ENCODE peak calls at places on chromosomes 12 and 14, in four cellular contexts. One of them, this sample, is unnamed.

GRCh38 chr12:47930634-47931033 is 25.8 kb upstream of the VDR start:
- DNase-seq in activated CD8-positive, alpha-beta T cell treated with anti-CD3 and anti-CD28 coated beads, Interleukin-2, amount 10 ng/mL, durations not matched to agents 7 days and 5 days: no peak
- DNase-seq in CD8-positive, alpha-beta memory T cell: no peak
- DNase-seq in A549: no peak
- DNase-seq in this sample: no peak

GRCh38 chr12:76883826-76884225 is 5.0 kb upstream of the CSRP2 start:
- DNase-seq in activated CD8-positive, alpha-beta T cell treated with anti-CD3 and anti-CD28 coated beads, Interleukin-2, amount 10 ng/mL, durations not matched to agents 7 days and 5 days: no peak
- DNase-seq in CD8-positive, alpha-beta memory T cell: no peak
- DNase-seq in A549: no peak
- DNase-seq in this sample: no peak

GRCh38 chr14:70810621-70811020 is 1.3 kb upstream of the MAP3K9 start:
- DNase-seq in activated CD8-positive, alpha-beta T cell treated with anti-CD3 and anti-CD28 coated beads, Interleukin-2, amount 10 ng/mL, durations not matched to agents 7 days and 5 days: no peak
- DNase-seq in CD8-positive, alpha-beta memory T cell: no peak
- DNase-seq in A549: no peak
- DNase-seq in this sample: no peak

GRCh38 chr14:99718031-99718810 is 34.1 kb downstream of the CYP46A1 start:
- DNase-seq in activated CD8-positive, alpha-beta T cell treated with anti-CD3 and anti-CD28 coated beads, Interleukin-2, amount 10 ng/mL, durations not matched to agents 7 days and 5 days: peak
- DNase-seq in CD8-positive, alpha-beta memory T cell: no peak
- DNase-seq in A549: no peak
- DNase-seq in this sample: no peak

GRCh38 chr12:41962171-41962572 is 182.5 kb downstream of the GXYLT1 start:
- DNase-seq in activated CD8-positive, alpha-beta T cell treated with anti-CD3 and anti-CD28 coated beads, Interleukin-2, amount 10 ng/mL, durations not matched to agents 7 days and 5 days: no peak
- DNase-seq in CD8-positive, alpha-beta memory T cell: no peak
- DNase-seq in A549: no peak
- DNase-seq in this sample: no peak

GRCh38 chr14:56494167-56494566 is 85.4 kb upstream of the TMEM260 start:
- DNase-seq in activated CD8-positive, alpha-beta T cell treated with anti-CD3 and anti-CD28 coated beads, Interleukin-2, amount 10 ng/mL, durations not matched to agents 7 days and 5 days: no peak
- DNase-seq in CD8-positive, alpha-beta memory T cell: no peak
- DNase-seq in A549: no peak
- DNase-seq in this sample: no peak

GRCh38 chr12:126831115-126831514 is 1435.9 kb upstream of the TMEM132C start:
- DNase-seq in activated CD8-positive, alpha-beta T cell treated with anti-CD3 and anti-CD28 coated beads, Interleukin-2, amount 10 ng/mL, durations not matched to agents 7 days and 5 days: no peak
- DNase-seq in CD8-positive, alpha-beta memory T cell: no peak
- DNase-seq in A549: no peak
- DNase-seq in this sample: no peak

GRCh38 chr12:128076188-128076587 is 190.8 kb upstream of the TMEM132C start:
- DNase-seq in activated CD8-positive, alpha-beta T cell treated with anti-CD3 and anti-CD28 coated beads, Interleukin-2, amount 10 ng/mL, durations not matched to agents 7 days and 5 days: no peak
- DNase-seq in CD8-positive, alpha-beta memory T cell: no peak
- DNase-seq in A549: no peak
- DNase-seq in this sample: no peak

GRCh38 chr14:24351517-24351916 is 11.7 kb upstream of the RIPK3 start:
- DNase-seq in activated CD8-positive, alpha-beta T cell treated with anti-CD3 and anti-CD28 coated beads, Interleukin-2, amount 10 ng/mL, durations not matched to agents 7 days and 5 days: no peak
- DNase-seq in CD8-positive, alpha-beta memory T cell: no peak
- DNase-seq in A549: no peak
- DNase-seq in this sample: no peak

GRCh38 chr14:65933400-65934068 is 521.0 kb downstream of the FUT8 start:
- DNase-seq in activated CD8-positive, alpha-beta T cell treated with anti-CD3 and anti-CD28 coated beads, Interleukin-2, amount 10 ng/mL, durations not matched to agents 7 days and 5 days: no peak
- DNase-seq in CD8-positive, alpha-beta memory T cell: no peak
- DNase-seq in A549: no peak
- DNase-seq in this sample: no peak

GRCh38 chr12:21371050-21371449 is 1.7 kb upstream of the IAPP start:
- DNase-seq in activated CD8-positive, alpha-beta T cell treated with anti-CD3 and anti-CD28 coated beads, Interleukin-2, amount 10 ng/mL, durations not matched to agents 7 days and 5 days: no peak
- DNase-seq in CD8-positive, alpha-beta memory T cell: no peak
- DNase-seq in A549: no peak
- DNase-seq in this sample: no peak

GRCh38 chr14:91138511-91139359 is 24.9 kb downstream of the DGLUCY start:
- DNase-seq in activated CD8-positive, alpha-beta T cell treated with anti-CD3 and anti-CD28 coated beads, Interleukin-2, amount 10 ng/mL, durations not matched to agents 7 days and 5 days: peak
- DNase-seq in CD8-positive, alpha-beta memory T cell: peak
- DNase-seq in A549: peak
- DNase-seq in this sample: no peak

GRCh38 chr12:116750298-116750697 is 12.2 kb downstream of the RNFT2 start:
- DNase-seq in activated CD8-positive, alpha-beta T cell treated with anti-CD3 and anti-CD28 coated beads, Interleukin-2, amount 10 ng/mL, durations not matched to agents 7 days and 5 days: no peak
- DNase-seq in CD8-positive, alpha-beta memory T cell: no peak
- DNase-seq in A549: no peak
- DNase-seq in this sample: no peak

GRCh38 chr14:68249534-68250517 is 430.2 kb downstream of the RAD51B start:
- DNase-seq in activated CD8-positive, alpha-beta T cell treated with anti-CD3 and anti-CD28 coated beads, Interleukin-2, amount 10 ng/mL, durations not matched to agents 7 days and 5 days: no peak
- DNase-seq in CD8-positive, alpha-beta memory T cell: no peak
- DNase-seq in A549: no peak
- DNase-seq in this sample: no peak

GRCh38 chr12:78441737-78442453 is 422.7 kb upstream of the SYT1 start:
- DNase-seq in activated CD8-positive, alpha-beta T cell treated with anti-CD3 and anti-CD28 coated beads, Interleukin-2, amount 10 ng/mL, durations not matched to agents 7 days and 5 days: no peak
- DNase-seq in CD8-positive, alpha-beta memory T cell: no peak
- DNase-seq in A549: no peak
- DNase-seq in this sample: no peak

GRCh38 chr12:91732086-91732485 is 413.6 kb downstream of the BTG1 start:
- DNase-seq in activated CD8-positive, alpha-beta T cell treated with anti-CD3 and anti-CD28 coated beads, Interleukin-2, amount 10 ng/mL, durations not matched to agents 7 days and 5 days: no peak
- DNase-seq in CD8-positive, alpha-beta memory T cell: no peak
- DNase-seq in A549: no peak
- DNase-seq in this sample: no peak

GRCh38 chr12:49838973-49839633 is 3.8 kb downstream of the BCDIN3D start:
- DNase-seq in activated CD8-positive, alpha-beta T cell treated with anti-CD3 and anti-CD28 coated beads, Interleukin-2, amount 10 ng/mL, durations not matched to agents 7 days and 5 days: peak
- DNase-seq in CD8-positive, alpha-beta memory T cell: peak
- DNase-seq in A549: peak
- DNase-seq in this sample: no peak

GRCh38 chr12:67595365-67595764 is 53.2 kb upstream of the DYRK2 start:
- DNase-seq in activated CD8-positive, alpha-beta T cell treated with anti-CD3 and anti-CD28 coated beads, Interleukin-2, amount 10 ng/mL, durations not matched to agents 7 days and 5 days: no peak
- DNase-seq in CD8-positive, alpha-beta memory T cell: no peak
- DNase-seq in A549: no peak
- DNase-seq in this sample: no peak

GRCh38 chr12:118402251-118402650 is 25.9 kb downstream of the SUDS3 start:
- DNase-seq in activated CD8-positive, alpha-beta T cell treated with anti-CD3 and anti-CD28 coated beads, Interleukin-2, amount 10 ng/mL, durations not matched to agents 7 days and 5 days: no peak
- DNase-seq in CD8-positive, alpha-beta memory T cell: no peak
- DNase-seq in A549: no peak
- DNase-seq in this sample: no peak

GRCh38 chr12:14418526-14418925 is 53.0 kb downstream of the ATF7IP start:
- DNase-seq in activated CD8-positive, alpha-beta T cell treated with anti-CD3 and anti-CD28 coated beads, Interleukin-2, amount 10 ng/mL, durations not matched to agents 7 days and 5 days: no peak
- DNase-seq in CD8-positive, alpha-beta memory T cell: peak
- DNase-seq in A549: no peak
- DNase-seq in this sample: no peak

GRCh38 chr14:31990959-31991541 is 86.1 kb upstream of the ARHGAP5 start:
- DNase-seq in activated CD8-positive, alpha-beta T cell treated with anti-CD3 and anti-CD28 coated beads, Interleukin-2, amount 10 ng/mL, durations not matched to agents 7 days and 5 days: no peak
- DNase-seq in CD8-positive, alpha-beta memory T cell: no peak
- DNase-seq in A549: no peak
- DNase-seq in this sample: no peak

GRCh38 chr12:32569256-32569655 is 109.8 kb upstream of the DNM1L start:
- DNase-seq in activated CD8-positive, alpha-beta T cell treated with anti-CD3 and anti-CD28 coated beads, Interleukin-2, amount 10 ng/mL, durations not matched to agents 7 days and 5 days: no peak
- DNase-seq in CD8-positive, alpha-beta memory T cell: no peak
- DNase-seq in A549: no peak
- DNase-seq in this sample: no peak

This sample was measured in NCI-H2081 treated with DMSO at 0.1 percent for 48 hours.